ENCODE peak calls at places on chromosome 14, in seven cellular contexts. B is kidney, I is fibroblast of lung, A is K562, S is A549, J is HCT116, Y is heart right ventricle. H is an unnamed sample. For H3K4me1, the result is how much of the 10 kb centered on the place peaks cover.

GRCh38 chr14:67241416-67242362 is at the start of gene PALS1:
- DNase-seq in B (no peak), I (peak), A (peak), S (peak), J (peak), Y (peak), H (no peak)

GRCh38 chr14:104600141-104600643 is 4.4 kb downstream of the TMEM179 start:
- DNase-seq in B (peak), I (no peak), A (no peak), S (peak), J (no peak), Y (no peak), H (no peak)

GRCh38 chr14:99728981-99729451 is 44.9 kb downstream of the CYP46A1 start:
- DNase-seq in B (peak), I (no peak), A (no peak), S (no peak), J (no peak), Y (no peak), H (peak)

GRCh38 chr14:32075636-32076277 is 1.3 kb upstream of the ARHGAP5 start:
- DNase-seq in B (peak), I (peak), A (peak), S (peak), J (no peak), Y (peak), H (peak)

GRCh38 chr14:77100961-77101360 is 2.9 kb downstream of the CIPC start:
- DNase-seq in B (no peak), I (no peak), A (no peak), S (no peak), J (no peak), Y (no peak), H (no peak)

GRCh38 chr14:104885031-104885972 is 20.2 kb downstream of the CEP170B start:
- DNase-seq in B (peak), I (no peak), A (no peak), S (no peak), J (no peak), Y (no peak), H (peak)

GRCh38 chr14:32468955-32469354 is 139.9 kb downstream of the AKAP6 start:
- DNase-seq in B (no peak), I (peak), A (no peak), S (no peak), J (no peak), Y (no peak), H (no peak)

GRCh38 chr14:49971156-49972141 is 78.6 kb downstream of the ARF6 start:
- DNase-seq in B (no peak), I (no peak), A (no peak), S (no peak), J (no peak), Y (no peak), H (no peak)

GRCh38 chr14:36398463-36399291 is 78.2 kb upstream of the MBIP start:
- DNase-seq in B (no peak), I (no peak), A (no peak), S (no peak), J (no peak), Y (no peak), H (no peak)

GRCh38 chr14:56002316-56002715 is 115.9 kb upstream of the PELI2 start:
- DNase-seq in B (no peak), I (peak), A (no peak), S (no peak), J (no peak), Y (no peak), H (no peak)

GRCh38 chr14:85542623-85543022 is 12.7 kb downstream of the FLRT2 start:
- DNase-seq in B (no peak), I (no peak), A (no peak), S (no peak), J (no peak), Y (no peak), H (no peak)

GRCh38 chr14:61153436-61153835 is 127.7 kb downstream of the TMEM30B start:
- DNase-seq in B (no peak), I (peak), A (no peak), S (no peak), J (no peak), Y (no peak), H (no peak)

GRCh38 chr14:67694791-67695393 is 672 bp downstream of the RDH11 start:
- DNase-seq in B (peak), I (peak), A (peak), S (peak), J (peak), Y (peak), H (peak)

GRCh38 chr14:28780843-28781503 is 14.4 kb downstream of the FOXG1 start:
- DNase-seq in B (no peak), I (peak), A (no peak), S (no peak), J (no peak), Y (no peak), H (no peak)

GRCh38 chr14:54776361-54777001 is 126.1 kb downstream of the GCH1 start:
- DNase-seq in B (peak), I (peak), A (no peak), S (no peak), J (no peak), Y (peak), H (no peak)

GRCh38 chr14:53539489-53540126 is 386.5 kb upstream of the DDHD1 start:
- DNase-seq in B (peak), I (peak), A (peak), S (peak), J (peak), Y (peak), H (peak)

GRCh38 chr14:83294941-83295340 is 1761.3 kb upstream of the SEL1L start:
- DNase-seq in B (no peak), I (peak), A (no peak), S (no peak), J (no peak), Y (no peak), H (no peak)

GRCh38 chr14:102317564-102318248 is 1.8 kb upstream of the ZNF839 start:
- DNase-seq in B (no peak), I (no peak), A (no peak), S (no peak), J (no peak), Y (peak), H (no peak)

GRCh38 chr14:69043598-69044267 is 64.6 kb upstream of the ACTN1 start:
- DNase-seq in B (no peak), I (peak), A (no peak), S (no peak), J (no peak), Y (peak), H (peak)
- H3K4me1 ChIP-seq in B (under half), I (under half), A (under half), S (under half), J (under half), Y (half or more), H (under half)

GRCh38 chr14:22837059-22837749 is 819 bp downstream of the MMP14 start:
- DNase-seq in B (peak), I (peak), A (no peak), S (no peak), J (no peak), Y (peak), H (peak)
- TF ChIP-seq CTCF in B (no peak), I (no peak), A (no peak), S (no peak), J (no peak), Y (peak), H (no peak)

GRCh38 chr14:100849432-100849831 is 23.5 kb downstream of the MEG3 start:
- DNase-seq in B (no peak), I (peak), A (no peak), S (no peak), J (no peak), Y (no peak), H (no peak)

GRCh38 chr14:100845341-100845740 is 19.4 kb downstream of the MEG3 start:
- DNase-seq in B (peak), I (no peak), A (no peak), S (no peak), J (no peak), Y (no peak), H (no peak)

GRCh38 chr14:100844082-100844408 is 18.1 kb downstream of the MEG3 start:
- DNase-seq in B (peak), I (no peak), A (no peak), S (no peak), J (no peak), Y (no peak), H (peak)

GRCh38 chr14:100844846-100845245 is 18.9 kb downstream of the MEG3 start:
- DNase-seq in B (peak), I (no peak), A (no peak), S (no peak), J (no peak), Y (no peak), H (no peak)

GRCh38 chr14:100846309-100846859 is 20.5 kb downstream of the MEG3 start:
- DNase-seq in B (no peak), I (peak), A (no peak), S (no peak), J (no peak), Y (no peak), H (no peak)
- H3K4me1 ChIP-seq in B (under half), I (under half), A (under half), S (under half), J (under half), Y (under half), H (under half)

DNA sequence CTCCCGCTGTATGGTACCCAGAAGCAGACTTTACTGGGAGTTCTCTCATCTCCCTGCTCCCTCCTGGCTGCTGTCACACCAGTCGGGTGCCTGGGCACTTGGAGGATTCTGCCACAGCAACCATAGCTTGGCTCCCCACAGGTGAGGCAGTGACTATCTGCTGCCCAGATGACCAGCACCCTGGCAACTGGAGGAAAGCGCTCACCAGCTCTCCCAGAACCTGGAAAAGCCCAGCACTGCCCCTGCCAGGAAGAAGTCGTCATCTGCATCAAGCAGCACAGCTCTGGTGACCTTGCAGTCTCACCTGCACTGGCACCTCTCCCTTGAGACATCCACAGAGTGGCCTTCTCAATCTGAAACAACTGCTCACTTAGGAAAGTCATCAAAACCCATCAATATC is 31.9 kb upstream of the TC2N start:
- DNase-seq in B (no peak), I (no peak), A (no peak), S (no peak), J (no peak), Y (no peak), H (no peak)
- TF ChIP-seq CTCF in B (no peak), I (no peak), A (peak), S (no peak), J (peak), Y (no peak), H (no peak)

GRCh38 chr14:95258754-95259593 is 60.7 kb downstream of the CLMN start:
- DNase-seq in B (no peak), I (no peak), A (no peak), S (no peak), J (no peak), Y (peak), H (no peak)

GRCh38 chr14:95256776-95257060 is 63.0 kb downstream of the CLMN start:
- DNase-seq in B (no peak), I (no peak), A (no peak), S (no peak), J (no peak), Y (no peak), H (no peak)

GRCh38 chr14:95256011-95256775 is 63.5 kb downstream of the CLMN start:
- DNase-seq in B (no peak), I (no peak), A (no peak), S (no peak), J (no peak), Y (no peak), H (no peak)

GRCh38 chr14:95258156-95258555 is 61.6 kb downstream of the CLMN start:
- DNase-seq in B (no peak), I (no peak), A (no peak), S (no peak), J (no peak), Y (no peak), H (no peak)

GRCh38 chr14:95257521-95257920 is 62.2 kb downstream of the CLMN start:
- DNase-seq in B (no peak), I (no peak), A (no peak), S (no peak), J (no peak), Y (no peak), H (no peak)
- H3K4me1 ChIP-seq in B (under half), I (under half), A (under half), S (under half), J (under half), Y (half or more), H (under half)

GRCh38 chr14:64159588-64159987 is 134.6 kb downstream of the ESR2 start:
- DNase-seq in B (no peak), I (no peak), A (peak), S (no peak), J (no peak), Y (no peak), H (no peak)
- TF ChIP-seq CTCF in B (no peak), I (no peak), A (no peak), S (no peak), J (no peak), Y (peak), H (no peak)

GRCh38 chr14:87992720-87993484 is at the start of gene GALC:
- DNase-seq in B (peak), I (peak), A (peak), S (peak), J (no peak), Y (peak), H (peak)
- H3K4me1 ChIP-seq in B (under half), I (under half), A (under half), S (under half), J (under half), Y (under half), H (under half)

DNA sequence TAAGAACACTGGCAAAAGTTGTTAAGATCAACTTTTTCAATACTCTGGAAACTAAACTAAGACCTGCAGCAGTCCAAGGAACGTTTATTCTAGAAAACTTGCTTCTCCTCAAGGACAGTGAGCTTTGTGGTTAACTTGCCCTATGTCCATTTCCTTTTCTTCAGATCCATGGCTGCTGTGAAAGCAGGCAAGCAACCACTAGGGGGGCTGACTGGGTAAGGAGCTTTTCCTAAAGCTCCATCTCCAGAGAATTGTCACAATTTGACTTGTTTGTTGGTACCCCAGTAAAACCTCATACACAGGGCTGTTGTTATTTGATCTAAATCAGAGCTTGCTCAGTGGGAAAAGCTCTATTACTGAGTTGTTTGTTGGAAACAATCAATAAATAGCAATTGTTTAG is 10.1 kb upstream of the RPL10L start:
- DNase-seq in B (no peak), I (no peak), A (no peak), S (no peak), J (peak), Y (no peak), H (no peak)
- TF ChIP-seq CTCF in B (peak), I (no peak), A (no peak), S (no peak), J (no peak), Y (no peak), H (no peak)

H was measured in ovary.